ENCODE peak calls at places on chromosome 22, in four cellular contexts. B, A, V and Z are unnamed samples.

GRCh38 chr22:35703861-35704584 is 13.6 kb upstream of the APOL5 start:
- DNase-seq in B (no peak), A (no peak), V (no peak), Z (no peak)

GRCh38 chr22:24178502-24179440 is 2.5 kb upstream of the SUSD2 start:
- DNase-seq in B (no peak), A (no peak), V (no peak), Z (no peak)

GRCh38 chr22:43218786-43219185 is 31.9 kb upstream of the TTLL12 start:
- DNase-seq in B (no peak), A (no peak), V (no peak), Z (no peak)

GRCh38 chr22:27630754-27631153 is 170.8 kb downstream of the MN1 start:
- DNase-seq in B (no peak), A (no peak), V (no peak), Z (no peak)

GRCh38 chr22:40922484-40923303 is 28.5 kb upstream of the RBX1 start:
- DNase-seq in B (no peak), A (no peak), V (no peak), Z (no peak)

GRCh38 chr22:24460418-24461089 is 33.2 kb downstream of the ADORA2A start:
- DNase-seq in B (no peak), A (no peak), V (no peak), Z (no peak)

GRCh38 chr22:45999379-45999971 is 22.5 kb upstream of the WNT7B start:
- DNase-seq in B (no peak), A (peak), V (no peak), Z (no peak)

GRCh38 chr22:23072911-23073491 is 2.7 kb downstream of the GNAZ start:
- DNase-seq in B (no peak), A (peak), V (peak), Z (peak)

GRCh38 chr22:48566741-48567140 is 1260.9 kb downstream of the BRD1 start:
- DNase-seq in B (no peak), A (no peak), V (no peak), Z (no peak)

GRCh38 chr22:27286711-27287110 is 514.8 kb downstream of the MN1 start:
- DNase-seq in B (no peak), A (no peak), V (no peak), Z (no peak)

GRCh38 chr22:23760056-23760455 is 2.7 kb upstream of the C22orf15 start:
- DNase-seq in B (no peak), A (no peak), V (no peak), Z (no peak)

GRCh38 chr22:31275018-31275417 is 17.3 kb downstream of the PIK3IP1 start:
- DNase-seq in B (no peak), A (no peak), V (no peak), Z (no peak)

GRCh38 chr22:27952091-27952490 is 33.0 kb upstream of the PITPNB start:
- DNase-seq in B (no peak), A (no peak), V (no peak), Z (no peak)

GRCh38 chr22:37739000-37739399 is 42.2 kb downstream of the TRIOBP start:
- DNase-seq in B (peak), A (no peak), V (peak), Z (no peak)

GRCh38 chr22:42519544-42520237 is at the start of gene RRP7A:
- DNase-seq in B (peak), A (peak), V (peak), Z (no peak)

GRCh38 chr22:37021710-37022482 is 2.4 kb downstream of the MPST start:
- DNase-seq in B (no peak), A (no peak), V (no peak), Z (no peak)

GRCh38 chr22:32020117-32020516 is 22.9 kb upstream of the SLC5A1 start:
- DNase-seq in B (no peak), A (no peak), V (no peak), Z (no peak)

GRCh38 chr22:30186048-30186447 is 60.5 kb downstream of the LIF start:
- DNase-seq in B (no peak), A (no peak), V (no peak), Z (no peak)
- TF ChIP-seq POLR2A in B (no peak), A (no peak), V (no peak), Z (no peak)

DNA sequence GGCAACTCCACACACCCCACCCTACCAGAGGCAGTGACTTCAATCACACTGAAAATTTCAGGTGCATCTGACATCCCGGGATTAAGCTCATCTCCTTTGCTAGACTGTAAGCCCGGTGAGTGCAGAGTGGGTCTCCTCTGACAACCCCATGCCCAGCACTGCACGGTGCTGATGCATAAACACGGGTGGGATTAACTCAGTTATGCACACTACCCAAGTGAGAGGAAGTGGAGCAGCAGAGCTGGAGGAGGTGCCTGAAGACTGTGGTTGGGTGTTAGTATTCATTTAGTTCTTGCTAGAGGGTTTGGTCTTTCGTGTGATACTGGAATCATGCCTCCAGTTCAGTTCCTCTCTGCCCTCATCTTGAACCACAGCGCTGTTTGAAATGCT is 6.5 kb downstream of the ARSA start:
- DNase-seq in B (no peak), A (no peak), V (no peak), Z (no peak)
- TF ChIP-seq POLR2A in B (no peak), A (no peak), V (no peak), Z (no peak)

GRCh38 chr22:47086596-47087248 is 324.3 kb downstream of the TBC1D22A start:
- DNase-seq in B (no peak), A (no peak), V (no peak), Z (no peak)
- TF ChIP-seq POLR2A in B (no peak), A (no peak), V (no peak), Z (no peak)

GRCh38 chr22:29124777-29125506 is 52.1 kb downstream of the KREMEN1 start:
- DNase-seq in B (no peak), A (no peak), V (no peak), Z (peak)

GRCh38 chr22:29129644-29130201 is 56.9 kb downstream of the KREMEN1 start:
- DNase-seq in B (no peak), A (no peak), V (no peak), Z (peak)

GRCh38 chr22:29128891-29129643 is 56.2 kb downstream of the KREMEN1 start:
- DNase-seq in B (no peak), A (no peak), V (no peak), Z (peak)

GRCh38 chr22:29130490-29130889 is 57.7 kb downstream of the KREMEN1 start:
- DNase-seq in B (no peak), A (no peak), V (no peak), Z (no peak)

DNA sequence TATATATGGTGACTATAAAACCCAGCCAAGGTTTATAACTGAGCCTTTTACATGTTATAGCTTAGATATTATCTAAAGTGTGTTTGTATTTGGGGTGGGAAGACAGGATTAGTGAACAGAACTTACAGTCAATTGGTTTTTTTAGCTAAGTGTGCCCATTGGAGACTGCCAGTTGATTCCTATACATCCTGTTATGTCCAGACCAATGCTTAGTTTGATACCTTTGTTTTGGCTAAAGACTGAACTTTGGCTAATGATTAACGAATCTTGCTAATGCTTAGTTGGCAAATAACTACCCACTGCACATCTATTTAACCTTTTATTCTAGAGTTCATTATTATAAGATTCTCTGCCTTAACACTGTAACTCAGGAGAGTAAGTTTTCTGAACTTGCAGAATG is 53.8 kb downstream of the KREMEN1 start:
- DNase-seq in B (no peak), A (no peak), V (no peak), Z (no peak)
- TF ChIP-seq POLR2A in B (no peak), A (no peak), V (no peak), Z (no peak)

DNA sequence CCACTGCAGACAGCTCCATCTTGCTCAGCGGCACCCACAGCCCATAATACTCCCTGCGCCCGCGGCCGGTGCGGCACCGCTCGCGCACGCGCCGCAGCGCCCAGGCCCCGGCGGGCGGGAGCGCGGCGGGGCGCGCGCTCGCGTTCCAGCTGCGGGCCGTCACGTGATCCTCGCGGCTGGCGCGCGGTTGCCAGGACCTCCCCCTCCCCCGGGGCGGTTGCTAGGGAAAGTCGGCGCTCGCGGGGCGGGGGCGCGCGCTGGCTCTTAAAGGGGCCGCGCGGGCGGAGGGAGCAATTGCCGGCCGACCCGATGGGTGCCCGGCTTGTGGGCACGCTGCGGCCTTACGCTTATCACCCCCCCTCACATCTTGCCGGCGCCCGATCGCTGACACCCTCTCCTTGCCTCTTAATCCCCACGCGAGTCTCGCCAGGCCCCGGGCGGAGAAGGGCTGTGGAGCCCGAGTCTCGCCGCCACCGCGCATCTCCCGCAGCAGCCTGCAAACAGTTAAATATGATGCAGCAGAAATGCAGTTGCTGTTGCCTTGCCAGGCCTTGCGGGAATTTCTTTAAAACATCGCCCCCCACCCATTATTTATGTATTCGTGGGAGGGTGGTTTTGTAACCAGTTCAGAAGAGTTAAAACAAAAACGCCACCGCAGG is at the start of gene CBX6:
- DNase-seq in B (peak), A (peak), V (peak), Z (peak)
- TF ChIP-seq POLR2A in B (peak), A (peak), V (peak), Z (no peak)

DNA sequence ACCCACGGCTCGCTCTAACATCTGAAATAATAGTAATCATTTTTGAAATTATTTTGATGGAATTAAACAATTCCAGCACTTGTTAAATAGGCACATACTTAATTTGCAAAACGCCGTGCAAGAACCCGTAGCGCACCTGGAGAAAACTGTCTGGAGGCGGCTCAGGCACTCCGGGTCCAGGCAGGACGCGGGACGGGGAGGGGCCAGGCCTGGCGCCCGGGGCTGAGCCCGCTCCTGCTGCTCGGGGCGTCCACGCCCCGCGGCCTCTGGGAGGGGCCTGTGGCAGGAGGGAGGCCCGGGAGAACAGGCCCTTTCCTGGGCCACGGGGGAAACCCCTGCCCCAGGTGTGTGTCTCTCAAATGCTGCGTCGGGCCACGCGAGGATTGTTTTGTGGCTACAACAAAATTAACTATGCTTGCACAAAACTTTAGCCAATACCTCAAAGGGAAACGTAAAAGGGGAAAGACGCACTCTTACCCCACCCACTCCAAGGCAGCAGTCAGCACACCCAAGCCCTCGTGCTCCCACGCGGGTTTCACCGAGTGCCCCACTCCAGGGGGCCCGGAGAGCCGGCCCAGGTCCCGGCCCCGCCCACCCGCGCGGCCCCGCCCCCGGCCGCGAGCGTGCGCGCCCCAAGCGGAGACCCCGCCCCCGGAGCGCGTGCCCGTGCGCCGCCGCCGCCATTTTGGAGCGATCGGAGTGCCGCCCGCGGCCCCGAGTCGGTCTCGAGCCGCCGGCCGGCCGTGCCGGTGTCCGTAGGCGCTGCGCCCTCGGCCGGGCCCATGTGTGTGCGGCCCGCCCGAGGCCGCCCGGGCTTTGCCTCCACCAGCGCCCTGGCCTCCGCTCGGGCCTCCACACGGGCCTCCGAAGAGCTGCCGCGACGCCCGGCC is at the start of gene PPP6R2:
- DNase-seq in B (peak), A (peak), V (peak), Z (peak)
- TF ChIP-seq POLR2A in B (peak), A (peak), V (peak), Z (no peak)

DNA sequence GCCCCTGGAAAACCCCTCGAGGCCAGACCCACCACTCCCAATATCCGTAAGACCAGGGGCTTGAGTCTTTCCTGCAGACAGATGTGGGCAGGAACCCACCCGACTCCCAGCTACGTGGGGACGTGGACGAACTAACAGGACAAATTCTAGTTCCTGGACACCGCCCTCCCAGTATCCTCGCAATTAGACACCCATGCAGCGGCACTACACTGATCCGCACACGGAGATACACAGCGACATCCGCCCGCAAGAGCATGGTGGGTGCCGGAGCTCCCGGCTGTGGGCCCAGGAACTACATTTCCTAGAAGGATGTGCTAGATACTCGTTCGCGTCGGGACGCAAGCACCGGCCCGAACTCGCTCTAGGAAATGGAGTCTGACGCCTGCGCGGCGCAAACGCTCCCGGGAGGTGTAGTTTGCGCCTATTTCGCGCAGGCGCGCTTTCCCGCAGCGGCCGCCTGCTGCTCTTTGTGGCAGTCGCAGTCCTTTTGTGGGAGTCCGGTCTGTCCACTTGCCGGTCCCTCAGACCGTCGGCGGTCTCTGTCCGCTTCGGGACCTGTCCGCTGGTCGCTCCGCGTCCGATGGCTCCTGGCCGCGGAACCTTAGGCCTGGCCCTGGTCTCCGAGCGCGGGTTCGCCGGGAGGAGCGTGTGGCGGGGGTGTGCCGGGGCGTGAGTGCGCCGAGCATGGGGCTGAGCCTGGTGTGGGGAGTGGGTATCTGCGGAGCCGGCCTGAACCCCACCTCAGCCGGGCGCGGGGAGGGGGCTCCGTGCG is at the start of gene ZNF74:
- DNase-seq in B (peak), A (peak), V (peak), Z (peak)
- TF ChIP-seq POLR2A in B (peak), A (peak), V (peak), Z (no peak)

GRCh38 chr22:39241632-39242388 is 3.0 kb downstream of the PDGFB start:
- DNase-seq in B (no peak), A (no peak), V (peak), Z (no peak)
- TF ChIP-seq POLR2A in B (no peak), A (no peak), V (no peak), Z (no peak)